ENCODE peak calls at places on chromosomes 12 and 14, in seven cellular contexts. Y, F, Z, U, B, J and K are unnamed samples.

GRCh38 chr12:10027311-10028099 is 3.0 kb upstream of the CLEC9A start:
- DNase-seq in Y (peak; percentile 49), F (no peak), Z (no peak), U (no peak), B (no peak), J (no peak), K (no peak)

GRCh38 chr12:113898466-113898865 is 67.7 kb downstream of the RBM19 start:
- DNase-seq in Y (no peak), F (no peak), Z (no peak), U (no peak), B (no peak), J (no peak), K (no peak)

GRCh38 chr12:93376436-93377251 is 1.1 kb upstream of the NUDT4 start:
- DNase-seq in Y (peak; percentile 68), F (no peak), Z (no peak), U (no peak), B (no peak), J (peak; percentile 74), K (no peak)

GRCh38 chr12:102216086-102216691 is 18.6 kb upstream of the PMCH start:
- DNase-seq in Y (peak; percentile 69), F (no peak), Z (no peak), U (no peak), B (no peak), J (no peak), K (no peak)

GRCh38 chr14:53411110-53411509 is 258.0 kb upstream of the DDHD1 start:
- DNase-seq in Y (peak; percentile 18), F (no peak), Z (no peak), U (no peak), B (no peak), J (no peak), K (no peak)

GRCh38 chr12:12128665-12129064 is 57.9 kb downstream of the BCL2L14 start:
- DNase-seq in Y (no peak), F (no peak), Z (no peak), U (no peak), B (no peak), J (no peak), K (no peak)

GRCh38 chr12:42474391-42474790 is 115.2 kb downstream of the PRICKLE1 start:
- DNase-seq in Y (peak; percentile 22), F (no peak), Z (no peak), U (no peak), B (no peak), J (no peak), K (no peak)

GRCh38 chr12:84791444-84791843 is 121.2 kb downstream of the SLC6A15 start:
- DNase-seq in Y (no peak), F (no peak), Z (no peak), U (no peak), B (no peak), J (no peak), K (no peak)

GRCh38 chr14:100526632-100527031 is 60.6 kb downstream of the BEGAIN start:
- DNase-seq in Y (no peak), F (no peak), Z (peak; percentile 23), U (no peak), B (no peak), J (peak; percentile 28), K (no peak)

GRCh38 chr14:102853703-102854396 is 68.6 kb upstream of the AMN start:
- DNase-seq in Y (no peak), F (no peak), Z (no peak), U (no peak), B (no peak), J (no peak), K (no peak)

DNA sequence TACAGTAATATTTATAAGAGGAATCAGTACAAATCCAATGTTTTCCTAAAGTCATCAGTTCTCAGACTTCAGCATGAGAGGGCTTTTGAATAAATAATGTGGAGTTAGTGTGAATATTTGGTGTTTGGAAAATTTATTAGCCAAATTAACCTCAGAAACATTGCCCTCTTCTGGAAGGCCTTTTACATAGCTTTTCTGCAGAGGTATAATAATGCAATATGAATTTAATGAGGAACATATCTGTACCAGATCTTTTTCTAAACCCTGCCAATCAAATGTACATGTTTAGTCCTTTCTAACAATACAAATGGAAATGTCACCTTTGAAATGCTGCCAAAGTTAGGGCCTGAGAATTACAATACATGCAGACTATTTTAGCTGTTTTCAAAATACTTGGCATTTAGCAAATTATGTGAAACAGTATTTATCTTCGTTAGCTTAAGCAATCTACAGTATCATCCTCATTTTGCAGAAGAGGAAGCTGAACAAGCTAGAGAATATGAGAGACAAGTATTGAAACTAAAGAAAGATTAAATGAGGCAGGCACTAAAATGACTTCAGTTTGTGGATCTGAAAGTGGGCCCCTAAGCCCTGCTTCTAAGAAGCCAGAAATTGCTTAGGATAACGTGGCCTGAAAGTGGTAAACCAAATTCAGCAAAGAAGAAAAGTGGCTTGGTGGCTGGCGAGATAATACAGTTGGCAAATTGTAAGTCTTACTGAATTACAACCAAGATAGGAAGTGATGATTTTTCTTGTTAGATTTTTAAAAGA is 60.4 kb upstream of the MANSC4 start:
- DNase-seq in Y (peak; percentile 42), F (no peak), Z (no peak), U (no peak), B (no peak), J (no peak), K (no peak)
- TF ChIP-seq CTCF in Y (peak; percentile 65), F (no peak), Z (no peak), U (no peak), B (no peak), J (no peak), K (no peak)

GRCh38 chr14:88929656-88930436 is 105.4 kb downstream of the TTC8 start:
- DNase-seq in Y (no peak), F (no peak), Z (no peak), U (no peak), B (no peak), J (no peak), K (no peak)
- TF ChIP-seq CTCF in Y (peak; percentile 27), F (no peak), Z (no peak), U (no peak), B (no peak), J (no peak), K (no peak)

DNA sequence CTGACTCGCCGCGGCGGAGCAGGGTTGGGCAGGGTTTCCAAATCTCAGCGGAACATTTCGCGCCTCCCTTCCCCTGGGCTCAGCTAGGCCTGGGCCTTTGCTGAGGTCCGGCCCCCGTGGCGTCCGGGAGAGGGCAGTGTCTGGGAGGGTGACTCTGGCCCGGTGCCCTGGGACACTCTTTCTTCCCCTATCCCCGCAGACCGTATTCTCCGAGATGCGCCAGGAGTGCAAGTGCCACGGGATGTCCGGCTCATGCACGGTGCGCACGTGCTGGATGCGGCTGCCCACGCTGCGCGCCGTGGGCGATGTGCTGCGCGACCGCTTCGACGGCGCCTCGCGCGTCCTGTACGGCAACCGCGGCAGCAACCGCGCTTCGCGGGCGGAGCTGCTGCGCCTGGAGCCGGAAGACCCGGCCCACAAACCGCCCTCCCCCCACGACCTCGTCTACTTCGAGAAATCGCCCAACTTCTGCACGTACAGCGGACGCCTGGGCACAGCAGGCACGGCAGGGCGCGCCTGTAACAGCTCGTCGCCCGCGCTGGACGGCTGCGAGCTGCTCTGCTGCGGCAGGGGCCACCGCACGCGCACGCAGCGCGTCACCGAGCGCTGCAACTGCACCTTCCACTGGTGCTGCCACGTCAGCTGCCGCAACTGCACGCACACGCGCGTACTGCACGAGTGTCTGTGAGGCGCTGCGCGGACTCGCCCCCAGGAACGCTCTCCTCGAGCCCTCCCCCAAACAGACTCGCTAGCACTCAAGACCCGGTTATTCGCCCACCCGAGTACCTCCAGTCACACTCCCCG is 3.0 kb downstream of the WNT1 start:
- DNase-seq in Y (no peak), F (no peak), Z (no peak), U (no peak), B (no peak), J (no peak), K (no peak)
- TF ChIP-seq CTCF in Y (no peak), F (no peak), Z (no peak), U (no peak), B (no peak), J (no peak), K (no peak)

GRCh38 chr14:75982724-75983358 is 1.0 kb upstream of the TGFB3 start:
- DNase-seq in Y (peak; percentile 84), F (peak; percentile 77), Z (no peak), U (no peak), B (no peak), J (peak; percentile 69), K (no peak)

GRCh38 chr14:75984674-75985073 is 889 bp upstream of the IFT43 start:
- DNase-seq in Y (no peak), F (no peak), Z (no peak), U (no peak), B (no peak), J (no peak), K (no peak)

GRCh38 chr14:75987201-75987970 is 1.8 kb downstream of the IFT43 start:
- DNase-seq in Y (no peak), F (no peak), Z (no peak), U (no peak), B (no peak), J (no peak), K (no peak)

GRCh38 chr14:75986439-75986765 is 839 bp downstream of the IFT43 start:
- DNase-seq in Y (no peak), F (no peak), Z (no peak), U (no peak), B (no peak), J (no peak), K (no peak)

GRCh38 chr14:75985618-75986438 is at the start of gene IFT43:
- DNase-seq in Y (peak; percentile 77), F (peak; percentile 94), Z (peak; percentile 94), U (peak; percentile 95), B (peak; percentile 66), J (peak; percentile 94), K (peak; percentile 66)
- TF ChIP-seq CTCF in Y (no peak), F (no peak), Z (no peak), U (no peak), B (no peak), J (no peak), K (no peak)

DNA sequence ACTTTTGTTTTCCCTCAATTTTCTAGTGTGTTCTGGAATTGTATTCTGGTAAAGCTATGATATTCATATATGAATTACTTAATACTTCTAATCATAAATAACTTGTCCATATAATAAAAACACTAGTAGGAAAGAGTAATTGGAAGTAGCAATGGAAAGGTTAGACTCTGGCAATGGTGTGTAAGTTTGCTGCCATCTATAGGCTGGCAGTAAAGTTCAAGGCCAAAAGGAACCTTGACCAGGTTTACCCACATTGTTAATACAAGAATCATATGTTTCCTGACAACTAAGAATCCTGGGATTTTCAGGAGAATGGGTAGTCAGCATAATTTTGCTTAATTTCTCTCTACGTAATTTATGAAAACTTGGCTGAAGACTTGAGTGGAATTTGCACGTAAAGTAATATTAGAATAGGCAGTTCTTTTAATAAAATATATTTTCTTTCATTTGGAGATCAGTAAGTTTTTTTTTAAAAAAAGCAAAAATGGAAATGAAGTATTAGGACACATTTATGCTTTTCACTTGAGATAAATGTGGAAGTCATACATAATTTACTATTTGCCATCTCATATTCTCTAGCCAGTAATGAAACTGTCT is 926.7 kb downstream of the GALC start:
- DNase-seq in Y (peak; percentile 1), F (no peak), Z (no peak), U (no peak), B (no peak), J (no peak), K (no peak)
- TF ChIP-seq CTCF in Y (no peak), F (no peak), Z (no peak), U (no peak), B (no peak), J (no peak), K (no peak)